ENCODE peak calls at places on chromosomes 4 and X, in eight cellular contexts. F is IMR-90, J is Karpas-422, Q is body of pancreas, P is left ventricle myocardium inferior, L is keratinocyte, S is Panc1, E is lower lobe of right lung. X is an unnamed sample.

GRCh38 chrX:2656243-2656836 is 34.8 kb upstream of the CD99 start:
- DNase-seq in J (no peak), E (no peak), Q (no peak), S (no peak), P (no peak), F (no peak), L (no peak), X (no peak)

GRCh38 chr4:87566276-87566675 is 37.1 kb upstream of the SPARCL1 start:
- DNase-seq in S (no peak), Q (no peak), L (no peak), J (no peak), F (no peak), E (no peak), P (no peak), X (no peak)

GRCh38 chrX:18654873-18655836 is 16.8 kb downstream of the RS1 start:
- DNase-seq in F (no peak), S (no peak), Q (no peak), J (no peak), E (no peak), P (no peak), L (no peak), X (no peak)

GRCh38 chrX:130340271-130340670 is 552 bp downstream of the SLC25A14 start:
- DNase-seq in J (no peak), F (no peak), L (no peak), S (no peak), E (no peak), Q (no peak), P (no peak), X (no peak)

GRCh38 chrX:4935846-4936245 is 1222.4 kb upstream of the PRKX start:
- DNase-seq in Q (no peak), E (no peak), L (no peak), P (no peak), F (no peak), S (no peak), J (no peak), X (no peak)

GRCh38 chr4:38333219-38333618 is 330.8 kb upstream of the KLF3 start:
- DNase-seq in P (no peak), L (no peak), J (no peak), Q (no peak), S (no peak), E (no peak), F (no peak), X (no peak)

GRCh38 chr4:93529692-93530091 is 298.9 kb upstream of the ATOH1 start:
- DNase-seq in P (no peak), J (no peak), F (no peak), Q (no peak), S (no peak), L (no peak), E (no peak), X (no peak)

GRCh38 chrX:82218361-82218760 is 1016.5 kb downstream of the SH3BGRL start:
- DNase-seq in S (no peak), L (no peak), P (no peak), Q (no peak), F (peak; percentile 0), E (no peak), J (peak; percentile 81), X (no peak)

GRCh38 chr4:6687947-6688878 is 5.5 kb upstream of the S100P start:
- DNase-seq in P (no peak), F (no peak), Q (no peak), S (no peak), L (no peak), J (no peak), E (no peak), X (no peak)

GRCh38 chr4:27084685-27085356 is 224.2 kb downstream of the STIM2 start:
- DNase-seq in E (peak; percentile 53), S (no peak), Q (no peak), J (no peak), L (no peak), F (peak; percentile 2), P (peak; percentile 24), X (no peak)

GRCh38 chr4:27090406-27090805 is 229.8 kb downstream of the STIM2 start:
- DNase-seq in S (no peak), P (no peak), F (no peak), J (peak; percentile 21), Q (no peak), L (no peak), E (no peak), X (no peak)

GRCh38 chr4:27088491-27088890 is 227.8 kb downstream of the STIM2 start:
- DNase-seq in P (no peak), F (no peak), L (no peak), S (no peak), Q (no peak), E (no peak), J (no peak), X (no peak)

GRCh38 chr4:27089186-27089585 is 228.5 kb downstream of the STIM2 start:
- DNase-seq in Q (no peak), F (no peak), P (no peak), S (no peak), J (no peak), L (no peak), E (no peak), X (no peak)

GRCh38 chr4:27087306-27088045 is 226.8 kb downstream of the STIM2 start:
- DNase-seq in Q (no peak), L (no peak), F (no peak), J (peak; percentile 28), S (no peak), P (no peak), E (no peak), X (no peak)
- H3K27me3 ChIP-seq in Q (no peaks in the 10 kb centered on the region), L (peaks cover 16% of the 10 kb centered on the region), F (peaks cover 14% of the 10 kb centered on the region), J (no peaks in the 10 kb centered on the region), S (peaks cover 7% of the 10 kb centered on the region), P (peaks cover 99% of the 10 kb centered on the region), E (peaks cover 27% of the 10 kb centered on the region), X (peaks cover 75% of the 10 kb centered on the region)

GRCh38 chrX:144275826-144276225 is 392.0 kb downstream of the UBE2NL start:
- DNase-seq in S (no peak), L (no peak), J (no peak), F (no peak), P (no peak), E (no peak), Q (no peak), X (no peak)

DNA sequence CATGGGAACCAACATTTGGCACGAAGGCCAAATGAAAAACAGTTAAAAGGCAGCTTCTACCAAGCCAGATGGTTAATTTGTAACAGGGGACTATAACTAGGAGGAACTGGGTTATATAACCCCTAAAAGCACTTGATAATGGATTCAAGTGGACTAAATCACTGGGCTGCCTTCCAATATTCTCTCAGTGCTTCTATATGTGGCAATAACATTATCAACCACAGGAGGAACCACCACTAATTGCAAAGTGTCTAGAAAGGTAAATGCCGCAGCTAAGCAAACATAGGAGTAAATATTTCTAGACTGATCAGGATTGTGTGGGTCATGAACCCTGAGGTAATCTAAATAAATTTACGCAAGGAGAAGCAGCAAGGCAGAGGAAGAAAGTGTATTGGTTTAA is 391.5 kb downstream of the UBE2NL start:
- DNase-seq in S (no peak), J (no peak), F (no peak), L (no peak), P (no peak), Q (no peak), E (no peak), X (no peak)
- H3K27me3 ChIP-seq in S (no peaks in the 10 kb centered on the region), J (no peaks in the 10 kb centered on the region), F (no peaks in the 10 kb centered on the region), L (no peaks in the 10 kb centered on the region), P (no peaks in the 10 kb centered on the region), Q (no peaks in the 10 kb centered on the region), E (no peaks in the 10 kb centered on the region), X (no peaks in the 10 kb centered on the region)

DNA sequence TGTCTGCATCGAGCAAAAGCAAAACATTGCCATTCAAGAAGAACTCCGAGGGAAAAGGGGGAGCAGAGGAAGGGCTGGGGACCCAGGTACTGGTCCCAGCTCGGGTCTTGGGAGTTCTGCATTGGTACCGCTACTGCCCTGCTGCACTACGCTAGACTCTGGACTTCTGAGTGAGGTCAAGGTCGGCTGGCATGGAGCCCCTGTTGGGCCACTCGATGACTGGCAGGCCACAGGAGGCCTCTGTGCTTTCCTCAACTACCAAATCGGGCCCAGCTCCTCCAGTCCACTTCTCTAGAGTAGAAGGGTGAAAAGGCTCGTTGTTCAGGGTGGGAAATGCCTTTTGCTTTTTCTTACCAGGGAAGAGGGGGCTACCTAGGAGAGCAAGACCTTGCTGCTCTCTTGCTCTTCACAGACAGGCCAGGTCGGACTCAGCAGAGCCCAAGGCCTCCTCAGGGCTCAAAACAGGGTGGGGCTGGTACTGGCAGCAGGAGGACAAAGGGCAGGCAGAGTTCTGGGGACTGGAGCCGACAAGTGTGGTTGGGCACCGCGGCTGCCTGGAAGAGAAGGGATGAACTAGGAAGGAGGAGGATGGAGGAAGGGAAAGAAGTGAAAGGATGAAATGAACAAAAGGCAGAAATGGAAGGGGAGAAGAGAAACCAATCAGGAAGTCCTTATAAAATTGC is 8.9 kb upstream of the IRAK1 start:
- DNase-seq in Q (no peak), L (no peak), S (no peak), E (no peak), J (no peak), F (no peak), P (no peak), X (no peak)
- H3K27me3 ChIP-seq in Q (no peaks in the 10 kb centered on the region), L (no peaks in the 10 kb centered on the region), S (no peaks in the 10 kb centered on the region), E (no peaks in the 10 kb centered on the region), J (no peaks in the 10 kb centered on the region), F (no peaks in the 10 kb centered on the region), P (no peaks in the 10 kb centered on the region), X (no peaks in the 10 kb centered on the region)

DNA sequence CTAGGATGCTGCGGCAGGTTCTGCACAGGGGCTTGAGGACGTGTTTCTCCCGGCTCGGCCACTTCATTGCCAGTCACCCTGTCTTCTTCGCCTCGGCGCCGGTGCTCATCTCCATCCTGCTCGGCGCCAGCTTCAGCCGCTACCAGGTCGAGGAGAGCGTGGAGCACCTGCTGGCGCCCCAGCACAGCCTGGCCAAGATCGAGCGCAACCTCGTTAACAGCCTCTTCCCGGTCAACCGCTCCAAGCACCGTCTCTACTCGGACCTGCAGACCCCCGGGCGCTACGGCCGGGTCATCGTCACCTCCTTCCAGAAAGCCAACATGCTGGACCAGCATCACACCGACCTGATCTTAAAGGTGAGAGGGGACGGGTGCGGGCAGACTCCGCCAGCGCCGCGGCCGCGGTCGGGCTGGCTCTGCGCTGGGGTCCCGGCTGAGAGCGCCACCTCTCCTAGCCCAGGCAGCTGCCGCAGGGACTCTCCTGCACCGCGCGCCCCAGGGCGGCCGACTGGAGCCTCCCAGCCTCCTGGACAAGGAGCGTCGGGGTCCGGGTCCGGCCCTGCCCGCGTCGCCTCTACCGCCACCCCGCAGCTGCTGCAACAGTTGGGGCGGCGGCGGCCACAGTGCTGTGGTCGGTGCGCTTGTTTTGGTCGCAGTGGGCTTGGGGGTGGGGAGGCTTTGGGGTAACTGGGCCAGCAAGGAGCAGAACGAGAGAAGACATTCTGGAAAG is 386 bp downstream of the PTCHD1 start:
- DNase-seq in J (no peak), E (no peak), Q (no peak), P (no peak), F (no peak), S (no peak), L (no peak), X (no peak)
- H3K27me3 ChIP-seq in J (no peaks in the 10 kb centered on the region), E (peaks cover 12% of the 10 kb centered on the region), Q (no peaks in the 10 kb centered on the region), P (peaks cover 77% of the 10 kb centered on the region), F (peaks cover 43% of the 10 kb centered on the region), S (no peaks in the 10 kb centered on the region), L (peaks cover 47% of the 10 kb centered on the region), X (peaks cover 54% of the 10 kb centered on the region)

DNA sequence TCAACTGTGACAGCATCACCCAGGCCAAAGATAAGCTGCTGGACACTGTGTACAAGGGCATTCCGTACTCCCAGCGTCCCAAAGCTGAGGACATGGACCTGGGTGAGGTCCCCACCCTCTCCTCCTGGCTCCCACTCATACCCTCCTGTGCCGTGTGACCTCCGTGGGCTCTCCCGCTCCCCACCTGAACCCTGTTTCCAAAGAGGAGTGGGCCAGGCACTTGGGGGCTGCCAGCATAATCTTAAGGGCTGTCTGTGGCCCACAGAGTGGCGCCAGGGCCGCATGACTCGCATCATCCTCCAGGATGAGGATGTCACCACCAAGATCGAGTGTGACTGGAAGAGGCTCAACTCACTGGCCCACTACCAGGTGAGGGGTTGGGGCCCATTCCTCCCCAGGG is 10.0 kb downstream of the LAGE3 start:
- DNase-seq in L (no peak), J (no peak), P (no peak), E (no peak), F (no peak), Q (no peak), S (no peak), X (no peak)
- H3K27me3 ChIP-seq in L (no peaks in the 10 kb centered on the region), J (no peaks in the 10 kb centered on the region), P (no peaks in the 10 kb centered on the region), E (no peaks in the 10 kb centered on the region), F (no peaks in the 10 kb centered on the region), Q (no peaks in the 10 kb centered on the region), S (no peaks in the 10 kb centered on the region), X (no peaks in the 10 kb centered on the region)

X was measured in heart right ventricle.